ENCODE peak calls at places on chromosomes 11 and 22, in six cellular contexts. M, P, Y, U, T and X are unnamed samples.

GRCh38 chr22:37985050-37985585 is 763 bp upstream of the SOX10 start:
- DNase-seq in P (no peak), T (no peak), M (no peak), Y (no peak), U (no peak), X (no peak)

GRCh38 chr11:123822022-123822421 is 15.9 kb upstream of the OR6M1 start:
- DNase-seq in T (no peak), P (no peak), U (no peak), Y (no peak), M (no peak), X (no peak)

GRCh38 chr11:101180481-101180880 is 50.9 kb upstream of the PGR start:
- DNase-seq in Y (no peak), U (no peak), P (no peak), M (no peak), T (no peak), X (no peak)

GRCh38 chr11:118628861-118629549 is 21.6 kb downstream of the PHLDB1 start:
- DNase-seq in U (no peak), T (no peak), P (no peak), Y (no peak), M (no peak), X (no peak)

GRCh38 chr22:37808294-37808657 is 542 bp downstream of the GCAT start:
- DNase-seq in U (no peak), M (no peak), P (no peak), Y (no peak), T (no peak), X (no peak)

GRCh38 chr11:35932641-35933571 is 11.0 kb upstream of the LDLRAD3 start:
- DNase-seq in T (no peak), Y (no peak), M (no peak), U (no peak), P (no peak), X (no peak)

GRCh38 chr22:30880181-30880601 is 88.4 kb downstream of the MORC2 start:
- DNase-seq in T (no peak), M (no peak), P (no peak), Y (no peak), U (no peak), X (no peak)

GRCh38 chr11:75673977-75674582 is 5.2 kb upstream of the MAP6 start:
- DNase-seq in U (no peak), M (no peak), Y (no peak), T (peak), P (no peak), X (peak)

GRCh38 chr11:131653244-131653643 is 282.8 kb downstream of the NTM start:
- DNase-seq in U (no peak), P (no peak), M (no peak), T (no peak), Y (no peak), X (no peak)

GRCh38 chr22:25054943-25055511 is 102.5 kb downstream of the KIAA1671 start:
- DNase-seq in T (no peak), P (no peak), Y (peak), U (no peak), M (no peak), X (peak)

GRCh38 chr11:36510567-36511020 is 522 bp upstream of the TRAF6 start:
- DNase-seq in U (no peak), Y (no peak), T (peak), M (no peak), P (no peak), X (no peak)

GRCh38 chr22:21457023-21457787 is 10.0 kb upstream of the TMEM191C start:
- DNase-seq in Y (no peak), P (no peak), T (no peak), M (no peak), U (no peak), X (no peak)